ENCODE peak calls at places on chromosomes 12 and 14, in ten cellular contexts. T is AG08395, J is midbrain, V is NCI-H1417, R is NCI-H774, H is T-helper 17 cell, M is mucosa of gallbladder, A is D341Med, Y is SK-MEL-5, Q is GM04504. S is an unnamed sample.
A peak's percentile ranks its signal among the peaks of the same experiment; 100 is the strongest.

GRCh38 chr12:93860659-93861373 is 183.6 kb downstream of the CRADD start:
- DNase-seq in T (no peak), J (no peak), V (no peak), R (no peak), H (no peak), M (no peak), A (no peak), Y (no peak), Q (no peak), S (no peak)

GRCh38 chr12:33832900-33833299 is 189.4 kb upstream of the ALG10 start:
- DNase-seq in T (no peak), J (no peak), V (no peak), R (no peak), H (no peak), M (no peak), A (no peak), Y (no peak), Q (no peak), S (no peak)

GRCh38 chr12:45268672-45269406 is 52.9 kb downstream of the ANO6 start:
- DNase-seq in T (peak; percentile 63), J (no peak), V (peak; percentile 84), R (peak; percentile 34), H (no peak), M (peak; percentile 65), A (peak; percentile 45), Y (peak; percentile 59), Q (peak; percentile 66), S (peak; percentile 13)

GRCh38 chr14:99213603-99214002 is 58.4 kb downstream of the BCL11B start:
- DNase-seq in T (no peak), J (no peak), V (no peak), R (no peak), H (no peak), M (no peak), A (no peak), Y (no peak), Q (no peak), S (no peak)

GRCh38 chr14:70045715-70046535 is 142.8 kb downstream of the SLC8A3 start:
- DNase-seq in T (peak; percentile 37), J (peak; percentile 66), V (peak; percentile 87), R (peak; percentile 40), H (no peak), M (peak; percentile 85), A (peak; percentile 84), Y (peak; percentile 80), Q (no peak), S (no peak)

GRCh38 chr12:88578821-88579518 is 1.3 kb downstream of the KITLG start:
- DNase-seq in T (peak; percentile 47), J (no peak), V (peak; percentile 94), R (peak; percentile 58), H (no peak), M (no peak), A (peak; percentile 36), Y (peak; percentile 67), Q (no peak), S (peak; percentile 57)

GRCh38 chr12:65740873-65741600 is 83.2 kb upstream of the HMGA2 start:
- DNase-seq in T (peak; percentile 84), J (peak; percentile 6), V (no peak), R (no peak), H (no peak), M (peak; percentile 55), A (peak; percentile 86), Y (peak; percentile 84), Q (no peak), S (no peak)

GRCh38 chr12:126708492-126708896 is 1558.5 kb upstream of the TMEM132C start:
- DNase-seq in T (peak; percentile 25), J (no peak), V (no peak), R (no peak), H (no peak), M (no peak), A (no peak), Y (no peak), Q (peak; percentile 56), S (no peak)

GRCh38 chr12:10404798-10405197 is 4.8 kb downstream of the KLRC4 start:
- DNase-seq in T (no peak), J (no peak), V (no peak), R (no peak), H (no peak), M (no peak), A (no peak), Y (no peak), Q (no peak), S (no peak)

GRCh38 chr12:18683603-18684002 is 54.2 kb downstream of the PLCZ1 start:
- DNase-seq in T (peak; percentile 33), J (no peak), V (no peak), R (no peak), H (no peak), M (no peak), A (no peak), Y (no peak), Q (no peak), S (no peak)

GRCh38 chr12:124837958-124838803 is 25.5 kb downstream of the SCARB1 start:
- DNase-seq in T (peak; percentile 93), J (peak; percentile 37), V (peak; percentile 10), R (peak; percentile 72), H (no peak), M (peak; percentile 95), A (no peak), Y (peak; percentile 91), Q (peak; percentile 99), S (no peak)

GRCh38 chr12:94640134-94640928 is 10.0 kb downstream of the TMCC3 start:
- DNase-seq in T (no peak), J (no peak), V (no peak), R (no peak), H (no peak), M (no peak), A (no peak), Y (no peak), Q (no peak), S (no peak)

S was measured in NCI-H2081 treated with DMSO at 0.1 percent for 48 hours.